ENCODE peak calls at places on chromosomes 6 and 20, in five cellular contexts. T is fibroblast of lung, P is GM12878, F is GM20000, A is glutamatergic neuron. H is an unnamed sample.

GRCh38 chr20:57450419-57450818 is 59.2 kb downstream of the RBM38 start:
- DNase-seq in T (no peak), P (peak), F (peak), A (no peak), H (no peak)

GRCh38 chr20:56807118-56807517 is 178.0 kb downstream of the TFAP2C start:
- DNase-seq in T (no peak), P (no peak), F (no peak), A (peak), H (no peak)

GRCh38 chr6:116528800-116529199 is 16.7 kb downstream of the TRAPPC3L start:
- DNase-seq in T (no peak), P (no peak), F (no peak), A (no peak), H (no peak)

GRCh38 chr6:166950443-166950821 is 5.9 kb downstream of the RNASET2 start:
- DNase-seq in T (no peak), P (no peak), F (peak), A (no peak), H (no peak)

GRCh38 chr20:830011-830521 is 3.4 kb upstream of the FAM110A start:
- DNase-seq in T (peak), P (no peak), F (no peak), A (no peak), H (no peak)

GRCh38 chr6:33160728-33161323 is 31.4 kb downstream of the COL11A2 start:
- DNase-seq in T (peak), P (no peak), F (no peak), A (no peak), H (no peak)

GRCh38 chr20:38094373-38094775 is 60.8 kb downstream of the RPRD1B start:
- DNase-seq in T (peak), P (peak), F (peak), A (no peak), H (no peak)

GRCh38 chr6:30768634-30769087 is 24.3 kb upstream of the IER3 start:
- DNase-seq in T (no peak), P (no peak), F (no peak), A (no peak), H (no peak)

GRCh38 chr20:17036546-17036945 is 190.3 kb upstream of the PCSK2 start:
- DNase-seq in T (no peak), P (no peak), F (no peak), A (no peak), H (no peak)

GRCh38 chr6:12570461-12571030 is 146.0 kb upstream of the PHACTR1 start:
- DNase-seq in T (no peak), P (no peak), F (no peak), A (no peak), H (no peak)

GRCh38 chr6:26304213-26305096 is 60.5 kb upstream of the BTN3A2 start:
- DNase-seq in T (peak), P (no peak), F (peak), A (no peak), H (no peak)

GRCh38 chr20:46928580-46929132 is 34.0 kb downstream of the EYA2 start:
- DNase-seq in T (peak), P (no peak), F (no peak), A (no peak), H (no peak)

GRCh38 chr6:146544783-146545182 is 1.1 kb downstream of the RAB32 start:
- DNase-seq in T (peak), P (no peak), F (no peak), A (no peak), H (no peak)

GRCh38 chr20:19913927-19914614 is 103.1 kb upstream of the NAA20 start:
- DNase-seq in T (no peak), P (peak), F (peak), A (no peak), H (no peak)

GRCh38 chr20:12925214-12925755 is 83.5 kb upstream of the SPTLC3 start:
- DNase-seq in T (peak), P (peak), F (peak), A (peak), H (peak)

GRCh38 chr20:22815206-22815551 is 219.9 kb upstream of the SSTR4 start:
- DNase-seq in T (no peak), P (no peak), F (no peak), A (no peak), H (no peak)

GRCh38 chr20:58938541-58938940 is 42.5 kb upstream of the NELFCD start:
- DNase-seq in T (no peak), P (no peak), F (no peak), A (no peak), H (no peak)

GRCh38 chr6:158047120-158047518 is 65.5 kb downstream of the SYNJ2 start:
- DNase-seq in T (no peak), P (no peak), F (no peak), A (no peak), H (no peak)

GRCh38 chr6:110140650-110141049 is 38.8 kb downstream of the WASF1 start:
- DNase-seq in T (peak), P (no peak), F (no peak), A (no peak), H (no peak)

GRCh38 chr6:20709451-20709850 is 175.2 kb downstream of the CDKAL1 start:
- DNase-seq in T (no peak), P (no peak), F (no peak), A (no peak), H (no peak)

GRCh38 chr6:63347599-63347998 is 27.8 kb upstream of the LGSN start:
- DNase-seq in T (peak), P (no peak), F (no peak), A (no peak), H (no peak)

GRCh38 chr20:48686238-48687096 is 141.3 kb downstream of the PREX1 start:
- DNase-seq in T (peak), P (no peak), F (no peak), A (no peak), H (no peak)

GRCh38 chr6:155881845-155882526 is 426.3 kb upstream of the NOX3 start:
- DNase-seq in T (no peak), P (no peak), F (no peak), A (no peak), H (no peak)

GRCh38 chr20:38167851-38168760 is 3.0 kb upstream of the TGM2 start:
- DNase-seq in T (peak), P (no peak), F (no peak), A (no peak), H (no peak)

H was measured in ecto neural progenitor cell.